ENCODE peak calls at places on chromosome 1, in six cellular contexts. S, Z, E, U, F and T are unnamed samples.
A peak's percentile ranks its signal among the peaks of the same experiment; 100 is the strongest.

GRCh38 chr1:68470388-68470970 is 20.7 kb upstream of the RPE65 start:
- DNase-seq in S (no peak), Z (no peak), E (no peak), U (no peak), F (no peak), T (no peak)

GRCh38 chr1:193058529-193059281 is 455 bp downstream of the UCHL5 start:
- DNase-seq in S (no peak), Z (peak; percentile 83), E (peak; percentile 32), U (peak; percentile 76), F (peak; percentile 20), T (no peak)

GRCh38 chr1:246680696-246681127 is 43.5 kb upstream of the SCCPDH start:
- DNase-seq in S (no peak), Z (no peak), E (no peak), U (no peak), F (no peak), T (no peak)

GRCh38 chr1:181135815-181136737 is 47.6 kb downstream of the IER5 start:
- DNase-seq in S (no peak), Z (no peak), E (no peak), U (no peak), F (no peak), T (no peak)

GRCh38 chr1:10615932-10616671 is 141.4 kb downstream of the PEX14 start:
- DNase-seq in S (no peak), Z (no peak), E (no peak), U (no peak), F (no peak), T (peak; percentile 51)

GRCh38 chr1:238951809-238952208 is 434.6 kb upstream of the CHRM3 start:
- DNase-seq in S (no peak), Z (no peak), E (no peak), U (no peak), F (no peak), T (no peak)

GRCh38 chr1:229664133-229664689 is 38.2 kb downstream of the URB2 start:
- DNase-seq in S (no peak), Z (peak; percentile 77), E (no peak), U (peak; percentile 80), F (peak; percentile 61), T (no peak)

GRCh38 chr1:17377325-17377953 is 5.4 kb downstream of the PADI6 start:
- DNase-seq in S (no peak), Z (no peak), E (no peak), U (no peak), F (no peak), T (no peak)

GRCh38 chr1:151581446-151581845 is 30.4 kb upstream of the SNX27 start:
- DNase-seq in S (no peak), Z (no peak), E (no peak), U (no peak), F (no peak), T (no peak)

GRCh38 chr1:100482167-100482566 is 55.8 kb upstream of the GPR88 start:
- DNase-seq in S (no peak), Z (no peak), E (no peak), U (no peak), F (no peak), T (no peak)

GRCh38 chr1:234978397-234979291 is 150.0 kb downstream of the TOMM20 start:
- DNase-seq in S (no peak), Z (peak; percentile 91), E (peak; percentile 56), U (peak; percentile 94), F (peak; percentile 27), T (peak; percentile 59)

GRCh38 chr1:3717041-3717714 is 35.1 kb upstream of the CCDC27 start:
- DNase-seq in S (no peak), Z (no peak), E (no peak), U (no peak), F (no peak), T (no peak)

GRCh38 chr1:89719502-89720306 is 86.8 kb downstream of the LRRC8C start:
- DNase-seq in S (no peak), Z (peak; percentile 92), E (no peak), U (peak; percentile 66), F (no peak), T (no peak)

GRCh38 chr1:99756598-99756997 is 9.8 kb downstream of the FRRS1 start:
- DNase-seq in S (no peak), Z (no peak), E (no peak), U (no peak), F (no peak), T (no peak)

GRCh38 chr1:15748264-15748663 is 6.0 kb downstream of the TMEM82 start:
- DNase-seq in S (no peak), Z (no peak), E (no peak), U (no peak), F (no peak), T (no peak)

GRCh38 chr1:235391879-235392278 is 24.7 kb downstream of the TBCE start:
- DNase-seq in S (no peak), Z (no peak), E (no peak), U (no peak), F (no peak), T (no peak)

GRCh38 chr1:6269997-6270401 is 9.1 kb upstream of the GPR153 start:
- DNase-seq in S (no peak), Z (no peak), E (no peak), U (no peak), F (no peak), T (no peak)

GRCh38 chr1:155070721-155071556 is 7.4 kb downstream of the EFNA4 start:
- DNase-seq in S (no peak), Z (peak; percentile 87), E (peak; percentile 77), U (peak; percentile 87), F (peak; percentile 58), T (peak; percentile 62)

GRCh38 chr1:25484096-25484495 is 53.4 kb downstream of the MACO1 start:
- DNase-seq in S (no peak), Z (no peak), E (peak; percentile 65), U (no peak), F (no peak), T (peak; percentile 27)